ENCODE peak calls at places on chromosomes 13 and 19, in four cellular contexts. X is left lung, W is Panc1, N is testis. V is an unnamed sample.

GRCh38 chr13:81106348-81106747 is 765.4 kb upstream of the SPRY2 start:
- DNase-seq in N (no peak), W (no peak), X (no peak), V (no peak)

GRCh38 chr19:58559275-58560006 is 1.0 kb upstream of the UBE2M start:
- DNase-seq in X (peak; percentile 95), N (peak; percentile 95), W (peak; percentile 78), V (peak; percentile 85)

GRCh38 chr13:36453518-36453917 is 21.2 kb downstream of the CCNA1 start:
- DNase-seq in N (no peak), X (no peak), W (no peak), V (no peak)

GRCh38 chr13:108176685-108177274 is 38.6 kb downstream of the LIG4 start:
- DNase-seq in N (peak; percentile 82), X (no peak), W (no peak), V (peak; percentile 49)

GRCh38 chr13:28822801-28823200 is 2.7 kb downstream of the MTUS2 start:
- DNase-seq in N (no peak), W (no peak), X (no peak), V (no peak)

GRCh38 chr19:47848871-47849473 is 10.1 kb upstream of the TPRX2 start:
- DNase-seq in X (no peak), N (peak; percentile 35), W (no peak), V (peak; percentile 10)

GRCh38 chr13:24511019-24511823 is 1.4 kb downstream of the PARP4 start:
- DNase-seq in X (peak; percentile 57), W (no peak), N (no peak), V (peak; percentile 86)

GRCh38 chr13:27211271-27211670 is 39.7 kb upstream of the USP12 start:
- DNase-seq in X (no peak), N (no peak), W (no peak), V (no peak)

GRCh38 chr19:16382775-16383543 is 58.3 kb downstream of the KLF2 start:
- DNase-seq in N (peak; percentile 92), X (peak; percentile 80), W (peak; percentile 39), V (peak; percentile 76)

GRCh38 chr19:45154064-45154827 is 6.5 kb downstream of the NKPD1 start:
- DNase-seq in W (no peak), N (peak; percentile 62), X (no peak), V (peak; percentile 86)

GRCh38 chr19:10095948-10096614 is 6.4 kb downstream of the ANGPTL6 start:
- DNase-seq in W (no peak), X (peak; percentile 90), N (peak; percentile 90), V (peak; percentile 73)

GRCh38 chr13:48492123-48493075 is 40.5 kb downstream of the RCBTB2 start:
- DNase-seq in X (peak; percentile 83), N (peak; percentile 76), W (no peak), V (peak; percentile 11)

GRCh38 chr19:49801401-49801888 is 11.6 kb downstream of the FUZ start:
- DNase-seq in N (no peak), X (no peak), W (no peak), V (no peak)
- H3K4me3 ChIP-seq in N (peak overlapping the region; percentile 41), X (no peak overlapping the region), W (no peak overlapping the region), V (peak overlapping the region; percentile 55)

GRCh38 chr19:11446271-11446651 is 10.8 kb downstream of the PRKCSH start:
- DNase-seq in X (no peak), N (no peak), W (no peak), V (no peak)

GRCh38 chr19:11447347-11448262 is 12.2 kb downstream of the PRKCSH start:
- DNase-seq in W (no peak), N (no peak), X (no peak), V (no peak)

GRCh38 chr19:11445141-11445540 is 9.7 kb downstream of the PRKCSH start:
- DNase-seq in N (no peak), X (no peak), W (no peak), V (no peak)

GRCh38 chr19:11446652-11447301 is 11.3 kb downstream of the PRKCSH start:
- DNase-seq in W (no peak), N (no peak), X (no peak), V (no peak)

DNA sequence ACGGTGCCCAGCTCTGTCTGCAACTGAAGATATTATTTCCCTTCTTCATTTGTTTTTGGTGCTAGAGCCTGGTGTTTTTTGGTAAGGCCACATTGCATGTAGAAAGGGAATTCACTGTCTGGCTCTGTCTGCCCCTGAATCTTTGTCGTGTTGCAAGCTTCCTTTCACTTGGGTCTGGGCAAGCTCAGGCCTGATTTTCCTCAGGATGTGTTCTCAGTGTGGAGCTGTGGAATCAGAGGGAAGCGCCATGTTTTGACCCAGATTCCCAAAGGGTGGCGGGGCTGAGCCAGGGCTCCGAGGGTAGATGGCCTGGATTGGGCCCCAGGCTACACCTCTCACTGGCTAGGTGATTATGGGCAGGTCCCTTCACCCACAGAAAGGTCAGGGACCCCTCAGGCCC is 8.6 kb downstream of the PRKCSH start:
- DNase-seq in X (no peak), W (no peak), N (no peak), V (no peak)
- H3K36me3 ChIP-seq in X (peaks cover 99% of the 10 kb centered on the region), W (no peaks in the 10 kb centered on the region), N (no peaks in the 10 kb centered on the region), V (peaks cover 70% of the 10 kb centered on the region)

GRCh38 chr19:6588508-6589345 is 2.2 kb downstream of the CD70 start:
- DNase-seq in W (no peak), X (no peak), N (no peak), V (no peak)

GRCh38 chr19:6593651-6594416 is 2.9 kb upstream of the CD70 start:
- DNase-seq in X (no peak), W (no peak), N (no peak), V (no peak)

GRCh38 chr19:6587998-6588507 is 2.9 kb downstream of the CD70 start:
- DNase-seq in W (no peak), N (no peak), X (no peak), V (no peak)

GRCh38 chr19:6589711-6590457 is 1.1 kb downstream of the CD70 start:
- DNase-seq in N (no peak), W (no peak), X (no peak), V (no peak)

GRCh38 chr19:6590458-6591319 is at the start of gene CD70:
- DNase-seq in X (peak; percentile 35), N (no peak), W (no peak), V (no peak)
- H3K4me3 ChIP-seq in X (no peak within 1 kb of the TSS), N (no peak within 1 kb of the TSS), W (peak within 1 kb of the TSS; percentile 84), V (no peak within 1 kb of the TSS)

DNA sequence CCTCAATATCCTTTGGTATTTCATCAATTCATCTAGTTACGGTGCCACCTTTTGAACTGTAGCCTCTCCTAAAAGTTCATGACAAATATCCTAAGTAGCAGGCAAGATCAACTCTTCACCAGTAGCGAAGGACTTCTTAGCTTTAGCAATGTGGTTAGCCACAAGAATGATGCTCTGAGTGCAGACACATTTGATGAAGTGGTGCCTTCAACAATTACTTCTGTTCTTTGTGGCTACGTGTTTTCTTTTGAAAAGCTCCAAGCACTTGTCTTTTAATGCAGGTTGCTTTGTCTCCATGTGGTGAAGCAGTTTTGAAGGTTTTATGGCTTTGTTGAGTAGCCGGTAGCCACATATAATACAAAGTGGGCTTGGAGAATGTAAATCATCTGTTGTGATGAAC is 194.7 kb downstream of the B3GLCT start:
- DNase-seq in W (no peak), N (no peak), X (no peak), V (no peak)
- H3K36me3 ChIP-seq in W (no peaks in the 10 kb centered on the region), N (no peaks in the 10 kb centered on the region), X (no peaks in the 10 kb centered on the region), V (no peaks in the 10 kb centered on the region)

DNA sequence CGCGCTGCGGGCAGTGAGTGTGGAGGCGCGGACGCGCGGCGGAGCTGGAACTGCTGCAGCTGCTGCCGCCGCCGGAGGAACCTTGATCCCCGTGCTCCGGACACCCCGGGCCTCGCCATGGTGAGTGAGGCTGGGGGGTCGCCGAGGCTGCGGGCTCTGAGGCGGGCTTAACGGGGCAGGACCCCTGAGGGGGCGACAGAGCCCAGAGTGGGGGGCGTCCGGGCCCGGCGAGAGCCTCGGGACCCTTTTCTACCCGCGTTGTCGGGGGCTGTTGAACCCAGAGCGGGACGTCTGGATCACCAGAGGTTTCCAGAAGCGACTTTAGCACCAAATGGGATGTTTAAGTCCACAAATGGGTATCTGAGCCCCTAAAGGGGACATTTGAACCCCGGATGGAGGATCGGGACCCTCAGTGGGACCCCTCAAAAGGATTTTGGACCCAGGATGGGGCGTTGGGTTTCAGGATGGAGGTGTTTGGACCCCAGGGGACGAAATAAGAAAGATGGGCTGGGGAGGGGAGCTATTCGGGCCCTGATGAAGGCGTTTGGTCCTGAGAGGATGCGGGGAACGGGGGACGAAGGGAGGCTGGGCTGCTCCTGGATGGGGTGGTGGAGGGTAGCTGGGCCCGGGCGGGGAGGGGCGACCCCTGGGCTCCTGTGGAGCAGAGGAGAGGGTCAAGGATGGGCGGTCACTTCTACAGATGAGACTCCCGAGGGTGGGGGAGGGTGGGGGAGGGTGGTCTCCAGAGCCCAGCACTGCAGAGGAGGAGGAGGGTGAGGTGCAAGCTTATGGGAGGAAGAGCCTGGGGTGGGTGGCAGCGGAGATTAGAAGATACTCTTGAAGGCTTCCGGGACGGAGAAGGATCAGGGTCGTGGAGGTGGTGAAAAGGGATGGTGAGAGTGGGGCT is at the start of gene CALM3:
- DNase-seq in N (peak; percentile 25), X (no peak), W (no peak), V (no peak)
- H3K4me3 ChIP-seq in N (peak within 1 kb of the TSS; percentile 98), X (peak within 1 kb of the TSS; percentile 97), W (peak within 1 kb of the TSS; percentile 98), V (peak within 1 kb of the TSS; percentile 92)

GRCh38 chr19:3531716-3532115 is 7.3 kb upstream of the TEKTIP1 start:
- DNase-seq in X (no peak), W (no peak), N (no peak), V (no peak)

GRCh38 chr19:3532154-3533019 is 6.6 kb upstream of the TEKTIP1 start:
- DNase-seq in N (no peak), X (no peak), W (no peak), V (no peak)

GRCh38 chr19:3534375-3535234 is 4.4 kb upstream of the TEKTIP1 start:
- DNase-seq in N (no peak), X (no peak), W (no peak), V (no peak)

GRCh38 chr19:3533563-3534216 is 5.3 kb upstream of the TEKTIP1 start:
- DNase-seq in X (no peak), N (peak; percentile 82), W (no peak), V (no peak)

GRCh38 chr19:3533020-3533408 is 6.0 kb upstream of the TEKTIP1 start:
- DNase-seq in W (no peak), X (no peak), N (no peak), V (no peak)
- H3K36me3 ChIP-seq in W (no peaks in the 10 kb centered on the region), X (peaks cover 73% of the 10 kb centered on the region), N (no peaks in the 10 kb centered on the region), V (peaks cover 48% of the 10 kb centered on the region)

GRCh38 chr13:109873351-109874123 is 87.2 kb upstream of the IRS2 start:
- DNase-seq in W (no peak), X (no peak), N (no peak), V (no peak)

GRCh38 chr13:109875746-109876145 is 89.4 kb upstream of the IRS2 start:
- DNase-seq in W (no peak), N (no peak), X (no peak), V (no peak)

GRCh38 chr13:109872864-109873263 is 86.5 kb upstream of the IRS2 start:
- DNase-seq in W (no peak), N (no peak), X (no peak), V (no peak)

GRCh38 chr13:109874444-109874920 is 88.1 kb upstream of the IRS2 start:
- DNase-seq in W (no peak), N (no peak), X (no peak), V (no peak)

GRCh38 chr13:109874921-109875454 is 88.6 kb upstream of the IRS2 start:
- DNase-seq in X (no peak), N (no peak), W (no peak), V (peak; percentile 73)
- H3K4me3 ChIP-seq in X (no peak overlapping the region), N (no peak overlapping the region), W (no peak overlapping the region), V (no peak overlapping the region)

DNA sequence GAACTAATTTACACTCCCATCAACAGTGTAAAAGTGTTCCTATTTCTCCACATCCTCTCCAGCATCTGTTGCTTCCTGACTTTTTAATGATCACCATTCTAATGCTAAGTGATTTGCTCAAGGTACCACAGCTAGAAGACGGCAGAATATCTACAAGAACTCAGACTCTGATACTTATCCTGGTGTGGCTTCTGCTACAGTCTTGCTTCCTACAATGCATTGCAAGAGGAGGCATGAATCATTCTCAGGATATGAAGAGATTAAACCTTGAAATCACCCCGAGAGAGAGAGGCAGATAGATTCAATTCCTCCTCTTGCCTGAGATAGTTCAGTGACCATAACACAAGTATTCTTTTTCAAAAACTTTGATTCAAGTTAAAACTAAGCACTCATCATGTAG is 306.4 kb downstream of the TBC1D4 start:
- DNase-seq in X (no peak), N (no peak), W (no peak), V (peak; percentile 65)
- H3K36me3 ChIP-seq in X (no peaks in the 10 kb centered on the region), N (no peaks in the 10 kb centered on the region), W (no peaks in the 10 kb centered on the region), V (no peaks in the 10 kb centered on the region)

V was measured in brain microvascular endothelial cell.